ENCODE peak calls at places on chromosomes 11 and 22, in nine cellular contexts. P is GM06990, E is body of pancreas, A is fibroblast of pulmonary artery, N is GM13977, J is GM10248, T is AG09319, O is cardiac fibroblast, R is fibroblast of the aortic adventitia. F is an unnamed sample.

GRCh38 chr11:7637447-7638157 is 35.7 kb downstream of the CYB5R2 start:
- DNase-seq in E (no peak), T (peak; percentile 67), J (no peak), A (peak; percentile 97), O (peak; percentile 96), R (peak; percentile 100), P (no peak), N (no peak), F (no peak)

GRCh38 chr11:45056529-45056928 is 89.9 kb upstream of the PRDM11 start:
- DNase-seq in J (no peak), P (no peak), R (no peak), A (no peak), N (no peak), T (no peak), E (no peak), O (no peak), F (no peak)

GRCh38 chr11:73249858-73250773 is 22.0 kb upstream of the P2RY6 start:
- DNase-seq in O (peak; percentile 28), P (no peak), N (no peak), T (no peak), A (peak; percentile 24), R (no peak), E (no peak), J (no peak), F (no peak)

GRCh38 chr22:26796785-26797184 is 139.4 kb downstream of the MIAT start:
- DNase-seq in O (no peak), P (no peak), R (no peak), T (no peak), N (no peak), A (no peak), E (no peak), J (no peak), F (no peak)

GRCh38 chr11:74011360-74012071 is 2.6 kb upstream of the UCP3 start:
- DNase-seq in R (peak; percentile 29), E (no peak), O (peak; percentile 81), T (peak; percentile 10), A (peak; percentile 78), N (peak; percentile 67), P (peak; percentile 60), J (peak; percentile 63), F (no peak)

GRCh38 chr22:38070250-38070921 is 13.2 kb downstream of the PICK1 start:
- DNase-seq in N (no peak), J (no peak), O (no peak), A (no peak), R (no peak), T (no peak), P (no peak), E (no peak), F (no peak)

GRCh38 chr11:6601041-6601461 is 2.4 kb downstream of the RRP8 start:
- DNase-seq in O (no peak), A (no peak), N (no peak), R (no peak), J (no peak), E (no peak), P (no peak), T (no peak), F (no peak)

GRCh38 chr22:37416806-37417205 is 10.5 kb downstream of the ELFN2 start:
- DNase-seq in J (no peak), O (no peak), P (no peak), R (no peak), N (no peak), T (no peak), E (peak; percentile 45), A (no peak), F (no peak)

GRCh38 chr22:49373801-49374226 is 453.9 kb downstream of the BRD1 start:
- DNase-seq in R (no peak), T (no peak), E (no peak), O (no peak), J (no peak), P (no peak), A (no peak), N (no peak), F (no peak)

GRCh38 chr22:35866646-35867045 is 149.0 kb downstream of the APOL5 start:
- DNase-seq in P (no peak), T (no peak), E (no peak), J (no peak), R (peak; percentile 52), O (peak; percentile 65), A (peak; percentile 59), N (no peak), F (no peak)

GRCh38 chr11:83566948-83567347 is 280.8 kb upstream of the CCDC90B start:
- DNase-seq in T (no peak), E (no peak), A (peak; percentile 11), J (no peak), P (no peak), R (peak; percentile 53), O (peak; percentile 26), N (no peak), F (no peak)

GRCh38 chr11:6608011-6608410 is 4.0 kb downstream of the TAF10 start:
- DNase-seq in A (no peak), T (no peak), O (no peak), N (no peak), R (no peak), P (no peak), E (no peak), J (no peak), F (no peak)

GRCh38 chr11:47413908-47414684 is 5.7 kb downstream of the SLC39A13 start:
- DNase-seq in E (no peak), R (peak; percentile 66), O (peak; percentile 76), P (no peak), T (no peak), N (no peak), A (peak; percentile 70), J (no peak), F (no peak)

GRCh38 chr22:24601217-24602104 is 1.5 kb upstream of the GGT1 start:
- DNase-seq in J (no peak), E (peak; percentile 95), N (peak; percentile 9), R (no peak), A (no peak), T (no peak), P (no peak), O (no peak), F (no peak)

GRCh38 chr11:124895471-124895971 is 2.1 kb downstream of the ROBO4 start:
- DNase-seq in O (no peak), N (no peak), A (no peak), P (no peak), R (no peak), E (no peak), J (no peak), T (no peak), F (no peak)

GRCh38 chr11:5266609-5267008 is 3.1 kb downstream of the HBE1 start:
- DNase-seq in J (no peak), O (no peak), A (no peak), R (no peak), N (no peak), P (no peak), T (no peak), E (no peak), F (no peak)

GRCh38 chr11:33773399-33774355 is 643 bp downstream of the FBXO3 start:
- DNase-seq in T (no peak), N (peak; percentile 39), J (peak; percentile 36), P (peak; percentile 14), A (no peak), R (peak; percentile 12), E (peak; percentile 19), O (no peak), F (no peak)
- TF ChIP-seq CTCF in T (no peak), N (no peak), J (no peak), P (peak; percentile 8), A (no peak), R (no peak), E (no peak), O (no peak), F (no peak)

DNA sequence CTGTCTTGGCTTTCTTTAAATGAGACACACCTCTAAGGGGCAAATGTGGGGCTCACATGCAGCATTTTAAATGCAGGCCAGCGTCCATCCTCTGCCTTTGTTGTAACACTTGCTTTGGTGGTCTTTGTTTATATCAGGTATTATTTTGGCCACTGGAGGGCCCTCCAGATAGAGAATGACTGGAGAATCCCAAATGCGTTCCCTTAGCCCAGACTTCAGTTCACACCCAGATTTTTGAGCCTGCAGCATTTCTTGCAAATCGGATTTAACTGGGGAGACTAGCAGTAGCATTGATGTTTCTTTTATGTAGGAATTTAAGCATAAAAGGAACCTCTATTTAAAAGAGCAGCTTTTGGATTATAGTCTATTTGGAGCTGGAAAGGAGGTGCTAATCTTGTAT is 200.2 kb upstream of the SORL1-AS1 start:
- DNase-seq in J (no peak), O (peak; percentile 59), R (peak; percentile 57), P (no peak), T (no peak), N (no peak), A (peak; percentile 39), E (no peak), F (no peak)
- TF ChIP-seq CTCF in J (no peak), O (peak; percentile 35), R (peak; percentile 34), P (peak; percentile 20), T (peak; percentile 42), N (no peak), A (peak; percentile 43), E (peak; percentile 22), F (no peak)

GRCh38 chr11:80778432-80778831 is 1337.6 kb upstream of the TENM4 start:
- DNase-seq in N (no peak), E (no peak), P (peak; percentile 3), A (no peak), J (no peak), R (no peak), O (no peak), T (no peak), F (no peak)

GRCh38 chr11:80782135-80782885 is 1341.5 kb upstream of the TENM4 start:
- DNase-seq in E (no peak), J (no peak), T (no peak), O (no peak), A (no peak), R (no peak), N (no peak), P (no peak), F (no peak)

GRCh38 chr11:80783561-80783960 is 1342.7 kb upstream of the TENM4 start:
- DNase-seq in P (no peak), J (no peak), A (no peak), O (no peak), T (no peak), N (no peak), E (no peak), R (no peak), F (no peak)

DNA sequence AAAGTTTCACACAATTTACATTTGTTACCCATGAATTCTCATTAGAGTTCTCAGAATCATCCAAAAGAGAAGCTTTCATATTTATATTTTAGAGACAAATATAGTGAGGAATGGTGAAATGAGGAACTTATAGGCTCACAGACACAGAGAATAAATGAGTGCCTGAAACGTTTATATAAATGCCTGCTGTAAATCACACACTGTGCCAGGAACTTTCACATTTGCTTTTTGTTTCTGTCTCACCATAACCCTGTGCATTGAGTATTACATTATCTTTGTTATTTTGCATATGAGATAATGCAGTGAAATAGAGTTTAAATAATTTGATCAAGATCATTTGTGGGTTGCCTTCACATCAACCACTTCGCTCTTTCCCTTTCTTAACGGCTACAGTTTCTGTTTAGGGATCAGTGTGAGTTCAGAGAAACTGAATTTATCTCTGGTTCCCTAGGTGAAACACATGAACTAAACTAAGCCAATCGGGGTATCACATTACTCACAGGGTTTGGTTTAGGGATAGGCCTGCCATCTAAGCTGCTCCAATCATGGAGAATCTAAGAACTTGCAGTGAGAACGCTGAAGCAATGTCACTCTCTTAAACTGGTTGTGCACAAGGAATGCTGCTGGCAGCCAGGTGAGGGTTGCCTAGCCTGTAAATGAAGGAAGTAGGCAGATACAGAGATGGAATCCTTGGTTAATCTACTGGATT is 1339.2 kb upstream of the TENM4 start:
- DNase-seq in R (no peak), T (no peak), N (no peak), A (no peak), P (no peak), O (no peak), E (no peak), J (no peak), F (no peak)
- TF ChIP-seq CTCF in R (no peak), T (no peak), N (no peak), A (no peak), P (no peak), O (no peak), E (no peak), J (no peak), F (no peak)

GRCh38 chr22:41946360-41947180 is at the start of gene CENPM:
- DNase-seq in R (peak; percentile 90), N (peak; percentile 82), T (peak; percentile 62), J (peak; percentile 90), O (peak; percentile 93), P (peak; percentile 98), E (peak; percentile 94), A (peak; percentile 92), F (peak; percentile 77)
- TF ChIP-seq CTCF in R (peak; percentile 43), N (no peak), T (peak; percentile 22), J (no peak), O (peak; percentile 12), P (peak; percentile 12), E (peak; percentile 31), A (peak; percentile 26), F (no peak)

F was measured in omental fat pad.